ENCODE peak calls at places on chromosomes 12 and 14, in nine cellular contexts. E is mesendoderm, K is colonic mucosa, I is aorta, V is heart right ventricle, G is tibial artery, U is left ventricle myocardium inferior, C is PC-9, S is cardiac muscle cell. F is an unnamed sample.

GRCh38 chr12:62911288-62911687 is 23.7 kb downstream of the PPM1H start:
- DNase-seq in E (no peak), K (no peak), I (no peak), V (no peak), G (no peak), U (no peak), C (no peak), S (no peak), F (no peak)

GRCh38 chr14:104473244-104473565 is 106.4 kb upstream of the C14orf180 start:
- DNase-seq in E (peak; percentile 65), K (no peak), I (no peak), V (no peak), G (no peak), U (no peak), C (no peak), S (no peak), F (no peak)

GRCh38 chr14:101997429-101998336 is 33.3 kb downstream of the DYNC1H1 start:
- DNase-seq in E (peak; percentile 27), K (no peak), I (no peak), V (no peak), G (no peak), U (no peak), C (no peak), S (no peak), F (no peak)

GRCh38 chr14:60998617-60999016 is 17.6 kb downstream of the SLC38A6 start:
- DNase-seq in E (no peak), K (no peak), I (no peak), V (no peak), G (no peak), U (no peak), C (no peak), S (no peak), F (no peak)

GRCh38 chr14:100215330-100215885 is 23.5 kb upstream of the YY1 start:
- DNase-seq in E (no peak), K (peak; percentile 32), I (no peak), V (no peak), G (no peak), U (no peak), C (no peak), S (no peak), F (no peak)

GRCh38 chr14:94458558-94459200 is 6.1 kb upstream of the SERPINA11 start:
- DNase-seq in E (no peak), K (no peak), I (no peak), V (no peak), G (no peak), U (no peak), C (no peak), S (peak; percentile 70), F (no peak)

GRCh38 chr14:90456551-90456950 is 59.7 kb downstream of the CALM1 start:
- DNase-seq in E (no peak), K (no peak), I (no peak), V (no peak), G (no peak), U (no peak), C (no peak), S (no peak), F (no peak)

GRCh38 chr14:54781080-54781479 is 121.5 kb downstream of the GCH1 start:
- DNase-seq in E (no peak), K (no peak), I (no peak), V (no peak), G (no peak), U (no peak), C (no peak), S (no peak), F (no peak)

GRCh38 chr14:61296707-61297502 is 15.8 kb upstream of the TMEM30B start:
- DNase-seq in E (peak; percentile 39), K (no peak), I (no peak), V (no peak), G (no peak), U (no peak), C (peak; percentile 12), S (peak; percentile 71), F (peak; percentile 44)

GRCh38 chr14:77641534-77642341 is 25.3 kb upstream of the SPTLC2 start:
- DNase-seq in E (no peak), K (peak; percentile 78), I (peak; percentile 92), V (peak; percentile 79), G (peak; percentile 90), U (peak; percentile 83), C (peak; percentile 77), S (peak; percentile 89), F (peak; percentile 50)

GRCh38 chr12:40819427-40820108 is 127.3 kb downstream of the CNTN1 start:
- DNase-seq in E (peak; percentile 93), K (peak; percentile 17), I (no peak), V (no peak), G (no peak), U (no peak), C (no peak), S (no peak), F (no peak)

GRCh38 chr12:124767075-124767821 is 96.4 kb downstream of the SCARB1 start:
- DNase-seq in E (peak; percentile 72), K (peak; percentile 83), I (peak; percentile 88), V (peak; percentile 80), G (peak; percentile 87), U (peak; percentile 85), C (peak; percentile 71), S (peak; percentile 78), F (peak; percentile 78)

GRCh38 chr12:10891937-10892336 is 7.9 kb upstream of the PRH1 start:
- DNase-seq in E (no peak), K (peak; percentile 62), I (no peak), V (no peak), G (no peak), U (no peak), C (no peak), S (no peak), F (no peak)

GRCh38 chr14:22554706-22555572 is 34.1 kb downstream of the DAD1 start:
- DNase-seq in E (no peak), K (no peak), I (no peak), V (no peak), G (no peak), U (no peak), C (no peak), S (no peak), F (no peak)

GRCh38 chr14:74492413-74493342 is at the start of gene NPC2:
- DNase-seq in E (no peak), K (no peak), I (no peak), V (no peak), G (no peak), U (no peak), C (no peak), S (peak; percentile 27), F (no peak)

GRCh38 chr12:95336387-95337067 is 118.9 kb downstream of the VEZT start:
- DNase-seq in E (peak; percentile 94), K (peak; percentile 56), I (peak; percentile 71), V (peak; percentile 76), G (peak; percentile 86), U (peak; percentile 49), C (peak; percentile 26), S (peak; percentile 94), F (peak; percentile 55)

GRCh38 chr14:101090976-101091375 is 187.5 kb upstream of the RTL1 start:
- DNase-seq in E (no peak), K (no peak), I (no peak), V (no peak), G (no peak), U (no peak), C (no peak), S (no peak), F (no peak)

GRCh38 chr14:69696633-69697557 is 70.0 kb upstream of the SRSF5 start:
- DNase-seq in E (no peak), K (no peak), I (no peak), V (no peak), G (no peak), U (no peak), C (no peak), S (peak; percentile 52), F (no peak)

GRCh38 chr12:53483979-53484377 is 15.3 kb downstream of the MAP3K12 start:
- DNase-seq in E (no peak), K (no peak), I (no peak), V (no peak), G (no peak), U (no peak), C (no peak), S (no peak), F (no peak)
- H3K27ac ChIP-seq in E (no peak overlapping the region), K (peak overlapping the region; percentile 53), I (no peak overlapping the region), V (no peak overlapping the region), G (no peak overlapping the region), U (no peak overlapping the region), C (no peak overlapping the region), S (peak overlapping the region; percentile 73), F (peak overlapping the region; percentile 70)

GRCh38 chr14:56807586-56808168 is 2.6 kb downstream of the OTX2 start:
- DNase-seq in E (no peak), K (no peak), I (no peak), V (no peak), G (no peak), U (no peak), C (no peak), S (no peak), F (no peak)
- H3K27ac ChIP-seq in E (peak overlapping the region; percentile 57), K (no peak overlapping the region), I (no peak overlapping the region), V (no peak overlapping the region), G (no peak overlapping the region), U (no peak overlapping the region), C (no peak overlapping the region), S (no peak overlapping the region), F (no peak overlapping the region)

GRCh38 chr12:26176725-26177124 is 18.6 kb upstream of the SSPN start:
- DNase-seq in E (no peak), K (no peak), I (no peak), V (no peak), G (no peak), U (no peak), C (no peak), S (no peak), F (no peak)

GRCh38 chr12:26179829-26180228 is 15.5 kb upstream of the SSPN start:
- DNase-seq in E (no peak), K (no peak), I (no peak), V (no peak), G (no peak), U (no peak), C (no peak), S (no peak), F (no peak)

GRCh38 chr12:26173153-26173552 is 22.2 kb upstream of the SSPN start:
- DNase-seq in E (no peak), K (no peak), I (no peak), V (no peak), G (no peak), U (no peak), C (no peak), S (no peak), F (no peak)

GRCh38 chr12:26172478-26172877 is 22.9 kb upstream of the SSPN start:
- DNase-seq in E (no peak), K (no peak), I (no peak), V (no peak), G (no peak), U (no peak), C (no peak), S (no peak), F (no peak)

DNA sequence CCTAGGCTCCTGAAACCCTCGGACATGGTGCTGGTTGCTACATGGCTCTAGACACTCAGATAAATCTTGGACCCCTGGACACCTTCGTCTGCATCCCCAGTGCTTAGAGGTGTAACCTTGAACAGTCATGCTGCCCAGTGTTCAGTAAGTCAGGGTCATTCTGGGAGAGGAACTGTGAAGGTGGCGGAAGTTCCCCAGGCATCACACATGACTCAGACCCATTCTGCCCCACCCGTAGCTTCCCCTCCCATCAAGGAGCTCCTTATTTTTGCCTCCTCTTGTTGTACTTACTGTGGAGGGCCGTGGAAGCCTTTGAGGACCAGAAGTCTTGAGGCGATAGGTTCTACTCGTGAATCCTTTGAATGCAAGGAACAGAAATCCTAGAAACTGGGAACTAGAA is 18.1 kb upstream of the SSPN start:
- DNase-seq in E (no peak), K (peak; percentile 74), I (no peak), V (no peak), G (no peak), U (no peak), C (no peak), S (no peak), F (no peak)
- H3K27ac ChIP-seq in E (no peak overlapping the region), K (peak overlapping the region; percentile 71), I (no peak overlapping the region), V (no peak overlapping the region), G (no peak overlapping the region), U (no peak overlapping the region), C (no peak overlapping the region), S (no peak overlapping the region), F (no peak overlapping the region)

GRCh38 chr12:75853621-75854020 is 178.0 kb downstream of the PHLDA1 start:
- DNase-seq in E (no peak), K (no peak), I (no peak), V (no peak), G (no peak), U (no peak), C (no peak), S (no peak), F (no peak)
- H3K27ac ChIP-seq in E (no peak overlapping the region), K (no peak overlapping the region), I (no peak overlapping the region), V (no peak overlapping the region), G (no peak overlapping the region), U (no peak overlapping the region), C (no peak overlapping the region), S (no peak overlapping the region), F (no peak overlapping the region)

F was measured in RWPE1.